ENCODE peak calls at places on chromosome 6, in four cellular contexts. L is HCT116, U is IMR-90, A is NT2/D1. T is an unnamed sample.

GRCh38 chr6:162055365-162055764 is 672.2 kb downstream of the PRKN start:
- DNase-seq in A (no peak), U (no peak), L (no peak), T (no peak)

GRCh38 chr6:39962831-39963230 is 28.6 kb upstream of the MOCS1 start:
- DNase-seq in L (no peak), U (peak), A (no peak), T (no peak)

GRCh38 chr6:80449756-80450155 is 343.3 kb downstream of the BCKDHB start:
- DNase-seq in U (no peak), L (no peak), A (no peak), T (no peak)

GRCh38 chr6:167760979-167761793 is 65.5 kb upstream of the AFDN start:
- DNase-seq in U (peak), L (no peak), A (no peak), T (no peak)

GRCh38 chr6:292506-293184 is 358 bp downstream of the DUSP22 start:
- DNase-seq in L (no peak), U (peak), A (no peak), T (peak)

GRCh38 chr6:94501546-94501945 is 1075.8 kb upstream of the MANEA start:
- DNase-seq in L (no peak), U (no peak), A (no peak), T (no peak)

GRCh38 chr6:26020983-26021349 is 58.4 kb downstream of the TRIM38 start:
- DNase-seq in U (peak), A (no peak), L (peak), T (peak)

GRCh38 chr6:151627689-151628444 is 134.1 kb downstream of the CCDC170 start:
- DNase-seq in A (no peak), U (no peak), L (peak), T (no peak)

GRCh38 chr6:24897186-24897585 is 38.6 kb downstream of the RIPOR2 start:
- DNase-seq in L (no peak), U (no peak), A (no peak), T (no peak)

GRCh38 chr6:13762648-13763441 is 51.2 kb upstream of the RANBP9 start:
- DNase-seq in U (peak), L (no peak), A (no peak), T (no peak)

GRCh38 chr6:41901882-41902519 is 6.8 kb upstream of the USP49 start:
- DNase-seq in A (no peak), L (no peak), U (peak), T (peak)

GRCh38 chr6:122696853-122697252 is 82.7 kb upstream of the FABP7 start:
- DNase-seq in L (peak), A (no peak), U (peak), T (no peak)

GRCh38 chr6:167499161-167499660 is 174.3 kb downstream of the TTLL2 start:
- DNase-seq in L (no peak), A (no peak), U (no peak), T (no peak)

GRCh38 chr6:79666633-79667032 is 35.5 kb downstream of the SH3BGRL2 start:
- DNase-seq in U (no peak), A (no peak), L (no peak), T (no peak)

GRCh38 chr6:116443105-116443504 is 18.1 kb upstream of the CALHM6 start:
- DNase-seq in A (no peak), L (no peak), U (no peak), T (no peak)

GRCh38 chr6:40907198-40907701 is 131.8 kb downstream of the UNC5CL start:
- DNase-seq in U (peak), L (no peak), A (no peak), T (no peak)

GRCh38 chr6:3208096-3208774 is 19.2 kb downstream of the TUBB2B start:
- DNase-seq in L (no peak), A (no peak), U (peak), T (no peak)

GRCh38 chr6:13425270-13425905 is 62.0 kb downstream of the GFOD1 start:
- DNase-seq in L (no peak), A (no peak), U (no peak), T (no peak)

GRCh38 chr6:44646355-44646754 is 258.8 kb downstream of the CDC5L start:
- DNase-seq in U (peak), L (no peak), A (no peak), T (no peak)

GRCh38 chr6:21593412-21593926 is at the start of gene SOX4:
- DNase-seq in L (peak), U (peak), A (peak), T (peak)

GRCh38 chr6:26216015-26216885 is 129.0 kb downstream of the HFE start:
- DNase-seq in A (no peak), L (no peak), U (peak), T (peak)

GRCh38 chr6:8079116-8079515 is 14.9 kb upstream of the BLOC1S5 start:
- DNase-seq in A (no peak), U (no peak), L (no peak), T (no peak)

GRCh38 chr6:111724505-111724904 is 118.8 kb upstream of the TRAF3IP2 start:
- DNase-seq in U (no peak), L (no peak), A (no peak), T (peak)

GRCh38 chr6:35146453-35146852 is 5.3 kb upstream of the TCP11 start:
- DNase-seq in U (peak), A (peak), L (peak), T (peak)

GRCh38 chr6:7684076-7684475 is 41.8 kb upstream of the BMP6 start:
- DNase-seq in L (no peak), A (no peak), U (no peak), T (no peak)

DNA sequence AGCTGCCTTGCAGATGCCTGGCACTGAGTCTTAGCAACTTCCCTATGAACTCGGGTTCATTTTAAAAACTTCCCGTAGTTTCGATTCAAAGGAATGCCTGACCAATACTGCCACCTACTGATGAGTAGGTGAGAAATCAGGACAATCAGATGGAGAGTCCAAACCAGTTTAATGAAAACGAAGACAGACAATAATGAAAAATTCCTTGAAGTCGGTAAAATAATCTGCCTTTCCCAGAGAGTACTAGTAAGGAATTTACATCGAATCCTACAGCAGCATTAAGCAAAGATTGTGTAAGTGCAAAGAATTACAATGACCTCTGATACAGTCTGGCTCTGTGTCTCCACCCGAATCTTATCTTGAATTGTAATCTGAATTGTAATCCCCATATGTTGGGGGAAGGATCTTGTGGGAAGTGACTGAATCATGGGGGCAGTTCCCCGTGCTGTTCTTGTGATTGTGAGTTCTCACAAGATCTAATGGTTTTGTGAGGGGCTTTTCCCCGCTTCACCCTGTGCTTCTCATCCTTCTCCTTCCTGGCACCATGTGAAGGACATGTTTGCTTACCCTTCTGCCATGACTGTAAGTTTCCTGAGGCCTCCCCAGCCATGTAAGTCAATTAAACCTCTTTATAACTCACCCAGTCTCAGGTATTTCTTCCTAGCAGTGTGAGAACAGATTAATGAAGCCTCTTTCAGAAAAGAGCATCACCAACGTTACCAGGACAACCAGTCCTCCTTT is 134.4 kb downstream of the ARHGAP18 start:
- DNase-seq in A (peak), L (peak), U (peak), T (peak)
- H3K9ac ChIP-seq in A (no peak), L (no peak), U (peak), T (no peak)

DNA sequence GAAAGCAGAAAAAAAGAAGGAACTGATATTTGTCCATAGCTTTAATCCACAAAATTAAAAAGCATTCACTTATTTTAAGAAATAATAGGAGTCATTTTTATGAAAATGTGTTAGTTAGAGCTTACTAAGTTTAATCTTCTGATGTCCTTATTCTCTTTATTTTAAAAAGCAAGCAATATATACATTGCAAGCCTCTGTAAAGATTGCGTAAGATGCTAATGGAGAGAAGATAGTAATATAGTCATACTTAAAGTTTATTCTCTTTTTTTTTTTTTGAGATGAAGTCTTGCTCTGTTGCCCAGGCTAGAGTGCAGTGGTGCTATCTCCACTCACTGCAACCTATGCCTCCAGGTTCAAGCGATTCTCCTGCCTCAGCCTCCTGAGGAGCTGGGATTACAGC is 39.7 kb downstream of the AIG1 start:
- DNase-seq in A (no peak), U (no peak), L (no peak), T (no peak)
- H3K4me3 ChIP-seq in A (no peak), U (no peak), L (no peak), T (no peak)

DNA sequence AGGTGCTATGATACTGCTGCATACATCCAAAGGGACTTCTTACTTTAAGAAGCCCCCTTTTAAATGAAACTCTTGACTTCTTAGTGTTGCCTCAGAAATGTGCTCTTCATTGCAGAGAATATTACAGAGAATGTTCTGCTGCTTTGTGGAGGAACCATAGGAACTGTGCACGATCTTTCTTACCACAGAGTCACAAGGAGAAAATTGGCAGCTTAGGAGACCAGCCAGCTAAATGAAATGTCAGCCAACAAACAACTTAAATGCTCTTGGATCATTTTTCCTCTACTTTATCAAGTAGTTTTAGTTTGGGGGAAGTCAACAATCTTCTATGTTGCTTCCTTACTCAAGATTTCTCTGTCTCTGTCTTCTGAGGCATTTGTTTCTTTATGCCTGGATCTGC is 125.9 kb upstream of the MLIP start:
- DNase-seq in L (no peak), U (no peak), A (no peak), T (no peak)
- H3K9ac ChIP-seq in L (no peak), U (peak), A (no peak), T (no peak)

DNA sequence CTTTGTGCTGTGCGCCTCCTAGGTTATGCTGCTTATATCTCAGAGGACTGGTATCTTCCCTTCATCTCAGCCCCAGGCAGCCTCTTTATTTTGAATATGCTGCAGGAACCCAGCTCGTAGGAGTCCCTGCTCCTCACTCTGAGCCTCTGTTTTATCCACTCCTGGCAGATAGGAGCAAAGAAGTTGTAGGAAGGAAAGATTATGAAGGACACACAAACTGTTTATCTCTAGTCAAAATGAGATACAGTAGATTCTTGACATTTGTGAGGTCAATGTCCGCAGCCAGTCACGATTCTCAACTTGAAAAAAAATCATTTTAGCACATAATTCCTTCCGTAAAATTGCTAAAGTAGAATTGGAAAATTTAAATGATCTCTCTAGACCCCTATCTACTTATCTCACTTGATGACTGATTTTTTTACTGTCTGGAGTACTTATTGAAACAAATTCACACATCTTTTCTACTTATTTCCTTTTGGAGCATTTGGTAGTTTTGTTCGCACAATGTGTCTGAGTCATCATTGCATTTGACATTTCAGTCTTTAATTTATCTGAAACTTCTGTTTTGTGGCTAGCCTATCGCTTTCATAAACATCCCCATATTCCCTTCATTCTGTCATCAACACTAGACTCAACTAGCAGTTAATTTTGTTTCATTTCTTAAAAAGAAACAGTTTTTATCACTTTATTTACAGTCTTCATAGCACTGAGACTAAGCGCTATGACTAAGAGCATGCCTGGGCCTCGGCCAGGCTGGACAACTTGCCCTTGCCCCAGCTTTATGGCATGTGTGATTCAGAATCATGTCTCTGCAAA is 15.8 kb downstream of the L3MBTL3 start:
- DNase-seq in A (no peak), U (peak), L (peak), T (no peak)
- H3K4me3 ChIP-seq in A (no peak), U (no peak), L (no peak), T (no peak)

GRCh38 chr6:28213213-28213523 is 11.9 kb upstream of the ZSCAN9 start:
- DNase-seq in U (no peak), L (no peak), A (no peak), T (no peak)
- H3K9ac ChIP-seq in U (no peak), L (no peak), A (no peak), T (no peak)

DNA sequence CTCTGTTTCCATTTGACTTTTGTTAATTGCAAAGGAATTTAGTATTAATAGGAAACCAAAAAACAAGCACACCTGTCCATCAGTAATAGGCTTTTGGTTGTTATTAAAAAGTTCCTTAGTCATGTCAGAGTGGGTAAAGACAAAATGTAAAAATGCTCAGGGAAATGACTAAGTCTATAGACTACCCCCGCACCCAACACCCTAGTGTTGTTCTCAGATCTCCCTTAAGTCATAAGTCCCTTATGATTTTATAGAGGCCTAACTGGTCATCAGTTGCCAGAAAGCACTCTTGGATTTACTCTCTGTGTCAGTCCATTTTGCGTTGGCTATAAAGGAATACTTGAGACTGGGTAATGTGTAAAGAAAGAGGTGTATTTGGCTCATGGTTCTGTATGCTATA is 52.8 kb downstream of the MAP3K4 start:
- DNase-seq in L (no peak), U (peak), A (no peak), T (no peak)
- H3K4me3 ChIP-seq in L (no peak), U (no peak), A (no peak), T (no peak)